ENCODE peak calls at places on chromosomes 2 and 18, in four cellular contexts. Q is BJ, V is GM12865, C is stomach. A is an unnamed sample.

GRCh38 chr2:157404363-157404762 is 39.5 kb downstream of the CYTIP start:
- DNase-seq in Q (no peak), V (peak), C (no peak), A (no peak)

GRCh38 chr2:37738266-37738885 is 66.9 kb upstream of the CDC42EP3 start:
- DNase-seq in Q (no peak), V (no peak), C (no peak), A (no peak)

GRCh38 chr2:223590964-223591363 is 11.2 kb downstream of the SCG2 start:
- DNase-seq in Q (no peak), V (no peak), C (no peak), A (no peak)

GRCh38 chr2:217555075-217555876 is 447.5 kb downstream of the TNS1 start:
- DNase-seq in Q (peak), V (no peak), C (no peak), A (no peak)

GRCh38 chr2:98521266-98521665 is 76.6 kb downstream of the INPP4A start:
- DNase-seq in Q (no peak), V (no peak), C (no peak), A (no peak)

GRCh38 chr2:112541315-112542122 is 746 bp upstream of the POLR1B start:
- DNase-seq in Q (no peak), V (peak), C (no peak), A (peak)

GRCh38 chr2:189552991-189553404 is 27.6 kb downstream of the SLC40A1 start:
- DNase-seq in Q (no peak), V (no peak), C (no peak), A (no peak)

GRCh38 chr2:104857262-104858221 is 3.6 kb downstream of the POU3F3 start:
- DNase-seq in Q (no peak), V (peak), C (no peak), A (no peak)

GRCh38 chr2:39593439-39594393 is 72.0 kb upstream of the TMEM178A start:
- DNase-seq in Q (peak), V (peak), C (peak), A (peak)

GRCh38 chr2:4354678-4355077 is 651.3 kb downstream of the DCDC2C start:
- DNase-seq in Q (no peak), V (peak), C (no peak), A (peak)

GRCh38 chr2:209525834-209526281 is 102.0 kb downstream of the MAP2 start:
- DNase-seq in Q (peak), V (no peak), C (no peak), A (peak)

GRCh38 chr2:180604077-180604476 is 376.3 kb upstream of the UBE2E3 start:
- DNase-seq in Q (no peak), V (peak), C (no peak), A (peak)

GRCh38 chr2:187213788-187214187 is 234.3 kb downstream of the CALCRL start:
- DNase-seq in Q (no peak), V (no peak), C (no peak), A (no peak)

GRCh38 chr2:52340185-52340584 is 1308.3 kb upstream of the NRXN1 start:
- DNase-seq in Q (no peak), V (no peak), C (no peak), A (no peak)

GRCh38 chr2:138787053-138787666 is 7.0 kb upstream of the NXPH2 start:
- DNase-seq in Q (no peak), V (peak), C (no peak), A (peak)

GRCh38 chr18:76923485-76924085 is 101.2 kb downstream of the ZNF236 start:
- DNase-seq in Q (no peak), V (peak), C (no peak), A (no peak)

GRCh38 chr18:12304351-12305210 is 3.5 kb upstream of the TUBB6 start:
- DNase-seq in Q (no peak), V (no peak), C (peak), A (peak)

GRCh38 chr2:230018153-230018552 is 50.6 kb downstream of the SLC16A14 start:
- DNase-seq in Q (no peak), V (no peak), C (no peak), A (no peak)

GRCh38 chr2:63678085-63678484 is 89.3 kb downstream of the MDH1 start:
- DNase-seq in Q (no peak), V (no peak), C (no peak), A (no peak)

GRCh38 chr2:113872201-113872600 is 17.7 kb upstream of the ACTR3 start:
- DNase-seq in Q (peak), V (no peak), C (no peak), A (no peak)

GRCh38 chr2:190893157-190893556 is 12.5 kb downstream of the GLS start:
- DNase-seq in Q (no peak), V (no peak), C (no peak), A (no peak)

GRCh38 chr18:9366126-9366714 is 31.6 kb downstream of the TWSG1 start:
- DNase-seq in Q (no peak), V (no peak), C (peak), A (no peak)

GRCh38 chr2:161283926-161284325 is 24.3 kb upstream of the PSMD14 start:
- DNase-seq in Q (no peak), V (no peak), C (no peak), A (no peak)

GRCh38 chr18:57051019-57051418 is 95.9 kb upstream of the BOD1L2 start:
- DNase-seq in Q (no peak), V (no peak), C (no peak), A (no peak)

GRCh38 chr18:10588975-10589374 is 63.1 kb downstream of the NAPG start:
- DNase-seq in Q (no peak), V (no peak), C (no peak), A (no peak)

GRCh38 chr2:240619506-240620148 is 5.7 kb upstream of the GPR35 start:
- DNase-seq in Q (no peak), V (peak), C (no peak), A (no peak)

GRCh38 chr2:3236300-3236699 is 141.3 kb downstream of the EIPR1 start:
- DNase-seq in Q (no peak), V (no peak), C (no peak), A (no peak)

GRCh38 chr18:74342416-74343043 is 26.9 kb downstream of the C18orf63 start:
- DNase-seq in Q (peak), V (peak), C (peak), A (peak)

GRCh38 chr2:173064231-173064805 is 11.3 kb upstream of the MAP3K20 start:
- DNase-seq in Q (no peak), V (no peak), C (no peak), A (no peak)

GRCh38 chr2:49286726-49287125 is 132.4 kb upstream of the FSHR start:
- DNase-seq in Q (no peak), V (no peak), C (no peak), A (no peak)

GRCh38 chr2:216222650-216223352 is 113.7 kb downstream of the XRCC5 start:
- DNase-seq in Q (no peak), V (peak), C (no peak), A (no peak)

GRCh38 chr2:32963941-32964340 is 17.2 kb downstream of the LTBP1 start:
- DNase-seq in Q (peak), V (no peak), C (no peak), A (no peak)

GRCh38 chr18:3566851-3567250 is 116.9 kb downstream of the TGIF1 start:
- DNase-seq in Q (no peak), V (no peak), C (no peak), A (no peak)

GRCh38 chr2:45307147-45307546 is 297.9 kb upstream of the SIX2 start:
- DNase-seq in Q (no peak), V (no peak), C (no peak), A (no peak)

A was measured in RPMI8226.